ENCODE peak calls at places on chromosomes 13 and 19, in eight cellular contexts. P is GM23248, M is neural progenitor cell, I is PC-3, E is hepatocyte, L is MM.1S, T is HCT116, J is SK-N-SH. A is an unnamed sample.

GRCh38 chr19:47351545-47351944 is 2.4 kb downstream of the DHX34 start:
- DNase-seq in T (peak; percentile 41), J (peak; percentile 70), L (no peak), M (peak; percentile 31), P (peak; percentile 37), I (peak; percentile 37), E (no peak), A (peak; percentile 60)

GRCh38 chr13:87999791-88000190 is 328.6 kb downstream of the SLITRK5 start:
- DNase-seq in L (no peak), P (peak; percentile 26), T (no peak), M (no peak), I (no peak), J (no peak), E (no peak), A (peak; percentile 18)

GRCh38 chr19:56139847-56140582 is 1.1 kb upstream of the ZNF444 start:
- DNase-seq in M (no peak), T (no peak), P (peak; percentile 45), I (no peak), E (no peak), L (no peak), J (no peak), A (no peak)

GRCh38 chr13:107324416-107325204 is 756.7 kb upstream of the ARGLU1 start:
- DNase-seq in I (no peak), P (no peak), E (no peak), T (no peak), M (no peak), L (no peak), J (no peak), A (no peak)

GRCh38 chr19:1068111-1069001 is 1.4 kb downstream of the ARHGAP45 start:
- DNase-seq in L (peak; percentile 64), P (no peak), T (no peak), E (no peak), I (no peak), J (no peak), M (no peak), A (no peak)

GRCh38 chr13:85170372-85170771 is 628.8 kb downstream of the SLITRK6 start:
- DNase-seq in E (no peak), I (no peak), P (no peak), J (no peak), M (no peak), T (no peak), L (no peak), A (no peak)

GRCh38 chr19:18438331-18439024 is 545 bp upstream of the ISYNA1 start:
- DNase-seq in E (peak; percentile 75), P (peak; percentile 41), T (no peak), I (no peak), J (no peak), M (peak; percentile 73), L (no peak), A (peak; percentile 64)

GRCh38 chr13:26220575-26220974 is 1.5 kb downstream of the RNF6 start:
- DNase-seq in P (peak; percentile 75), E (peak; percentile 38), T (no peak), J (no peak), L (no peak), M (no peak), I (peak; percentile 49), A (no peak)

GRCh38 chr13:97020194-97020593 is 25.9 kb upstream of the OXGR1 start:
- DNase-seq in L (no peak), M (no peak), E (no peak), I (no peak), T (no peak), J (no peak), P (no peak), A (no peak)

GRCh38 chr13:75050419-75051066 is 431.4 kb downstream of the TBC1D4 start:
- DNase-seq in T (no peak), M (no peak), I (no peak), L (no peak), E (peak; percentile 13), P (peak; percentile 25), J (no peak), A (no peak)

GRCh38 chr19:56538761-56539263 is at the start of gene ZFP28:
- DNase-seq in L (no peak), J (peak; percentile 95), M (no peak), T (no peak), E (no peak), P (no peak), I (no peak), A (peak; percentile 68)

GRCh38 chr19:13847900-13848677 is 28.8 kb upstream of the NANOS3 start:
- DNase-seq in P (no peak), E (no peak), I (no peak), T (no peak), M (no peak), J (peak; percentile 14), L (no peak), A (no peak)

GRCh38 chr19:13849277-13849676 is 27.7 kb upstream of the NANOS3 start:
- DNase-seq in L (no peak), M (no peak), I (peak; percentile 1), E (no peak), J (no peak), P (no peak), T (no peak), A (no peak)

GRCh38 chr19:13848811-13849241 is 28.1 kb upstream of the NANOS3 start:
- DNase-seq in P (no peak), E (no peak), L (no peak), M (no peak), T (no peak), I (peak; percentile 25), J (no peak), A (no peak)

GRCh38 chr19:13849991-13850909 is 26.7 kb upstream of the NANOS3 start:
- DNase-seq in M (peak; percentile 87), I (peak; percentile 89), P (peak; percentile 89), T (no peak), L (peak; percentile 27), E (peak; percentile 96), J (peak; percentile 89), A (peak; percentile 88)

GRCh38 chr19:13850910-13851753 is 25.8 kb upstream of the NANOS3 start:
- DNase-seq in E (peak; percentile 94), L (no peak), T (peak; percentile 89), J (peak; percentile 42), I (peak; percentile 99), P (peak; percentile 96), M (no peak), A (no peak)
- TF ChIP-seq EZH2phosphoT487 in E (no peak), L (no peak), T (no peak), J (no peak), I (peak; percentile 31), P (no peak), M (no peak), A (no peak)

GRCh38 chr19:7914598-7915045 is at the start of gene TGFBR3L:
- DNase-seq in I (no peak), M (no peak), E (no peak), L (no peak), P (no peak), J (no peak), T (no peak), A (no peak)
- H3K27me3 ChIP-seq in I (no peaks in the 10 kb centered on the region), M (peaks cover 62% of the 10 kb centered on the region), E (peaks cover 35% of the 10 kb centered on the region), L (peaks cover 30% of the 10 kb centered on the region), P (no peaks in the 10 kb centered on the region), J (peaks cover 7% of the 10 kb centered on the region), T (no peaks in the 10 kb centered on the region), A (peaks cover 57% of the 10 kb centered on the region)

DNA sequence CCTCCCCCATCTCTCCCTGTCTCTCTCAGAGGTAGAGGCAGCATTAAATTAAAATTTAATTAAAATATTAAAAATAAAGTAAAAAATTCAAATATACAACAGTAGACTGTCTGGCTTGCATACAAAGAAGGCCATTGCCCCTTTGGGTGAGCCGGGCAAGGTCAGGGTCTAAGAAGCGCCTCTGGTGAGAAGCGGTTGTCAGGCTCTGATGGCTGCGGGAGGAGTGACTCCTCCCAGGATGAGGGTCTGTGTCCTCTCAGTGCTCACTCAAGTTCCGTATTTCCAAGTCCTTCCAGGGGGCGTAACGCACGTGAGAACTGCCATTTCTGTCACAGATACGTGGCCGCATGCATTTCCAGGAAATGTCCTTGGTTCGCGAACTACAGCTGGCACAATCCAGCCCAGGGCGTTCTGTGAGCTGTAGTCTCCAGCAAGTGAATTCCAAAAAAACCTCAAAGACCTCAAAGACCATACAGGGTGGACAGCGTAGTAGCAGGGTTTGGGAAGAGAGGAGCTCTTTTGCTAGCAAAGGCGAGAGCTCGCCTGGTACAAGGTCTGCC is 697 bp upstream of the ZNF181 start:
- DNase-seq in L (no peak), I (no peak), E (peak; percentile 68), T (no peak), M (peak; percentile 62), J (peak; percentile 61), P (no peak), A (peak; percentile 75)
- TF ChIP-seq EZH2phosphoT487 in L (no peak), I (no peak), E (no peak), T (no peak), M (no peak), J (no peak), P (no peak), A (no peak)

DNA sequence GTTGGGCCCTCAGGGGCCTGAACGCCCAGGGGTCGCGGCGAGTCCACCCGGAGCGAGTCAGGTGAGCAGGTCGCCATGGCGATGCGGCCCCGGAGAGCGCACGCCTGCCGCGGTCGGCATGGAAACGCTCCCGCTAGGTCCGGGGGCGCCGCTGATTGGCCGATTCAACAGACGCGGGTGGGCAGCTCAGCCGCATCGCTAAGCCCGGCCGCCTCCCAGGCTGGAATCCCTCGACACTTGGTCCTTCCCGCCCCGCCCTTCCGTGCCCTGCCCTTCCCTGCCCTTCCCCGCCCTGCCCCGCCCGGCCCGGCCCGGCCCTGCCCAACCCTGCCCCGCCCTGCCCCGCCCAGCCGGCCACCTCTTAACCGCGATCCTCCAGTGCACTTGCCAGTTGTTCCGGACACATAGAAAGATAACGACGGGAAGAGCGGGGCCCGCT is at the start of gene CCNA1:
- DNase-seq in I (peak; percentile 46), P (peak; percentile 21), J (peak; percentile 83), M (peak; percentile 92), T (no peak), L (no peak), E (peak; percentile 30), A (peak; percentile 97)
- H3K27me3 ChIP-seq in I (no peaks in the 10 kb centered on the region), P (peaks cover 48% of the 10 kb centered on the region), J (peaks cover 74% of the 10 kb centered on the region), M (peaks cover 83% of the 10 kb centered on the region), T (no peaks in the 10 kb centered on the region), L (no peaks in the 10 kb centered on the region), E (peaks cover 74% of the 10 kb centered on the region), A (peaks cover 67% of the 10 kb centered on the region)

GRCh38 chr13:64525687-64526086 is 2704.4 kb downstream of the PCDH9 start:
- DNase-seq in J (no peak), T (no peak), M (no peak), L (no peak), E (no peak), I (no peak), P (no peak), A (no peak)
- TF ChIP-seq EZH2phosphoT487 in J (no peak), T (no peak), M (no peak), L (no peak), E (no peak), I (no peak), P (no peak), A (no peak)

GRCh38 chr13:27822258-27822872 is 30.1 kb downstream of the GSX1 start:
- DNase-seq in E (no peak), L (no peak), I (no peak), M (peak; percentile 54), T (no peak), P (no peak), J (no peak), A (peak; percentile 32)

GRCh38 chr13:27822873-27823311 is 30.6 kb downstream of the GSX1 start:
- DNase-seq in L (no peak), P (no peak), T (no peak), I (no peak), J (no peak), E (no peak), M (peak; percentile 39), A (peak; percentile 45)

GRCh38 chr13:27826379-27827353 is 34.4 kb downstream of the GSX1 start:
- DNase-seq in L (peak; percentile 60), I (peak; percentile 85), E (peak; percentile 92), T (peak; percentile 84), P (peak; percentile 91), M (peak; percentile 92), J (peak; percentile 82), A (peak; percentile 93)

GRCh38 chr13:27825153-27825552 is 32.9 kb downstream of the GSX1 start:
- DNase-seq in E (no peak), I (no peak), M (peak; percentile 23), L (no peak), T (no peak), J (no peak), P (no peak), A (peak; percentile 45)

GRCh38 chr13:27824121-27824520 is 31.8 kb downstream of the GSX1 start:
- DNase-seq in L (no peak), T (no peak), P (no peak), I (no peak), J (no peak), M (no peak), E (no peak), A (no peak)
- H3K27me3 ChIP-seq in L (peaks cover 21% of the 10 kb centered on the region), T (peaks cover 16% of the 10 kb centered on the region), P (peaks cover 65% of the 10 kb centered on the region), I (peaks cover 53% of the 10 kb centered on the region), J (peaks cover 34% of the 10 kb centered on the region), M (peaks cover 100% of the 10 kb centered on the region), E (peaks cover 83% of the 10 kb centered on the region), A (peaks cover 100% of the 10 kb centered on the region)

A was measured in GM23338.